ENCODE peak calls at places on chromosomes 7 and 10, in seven cellular contexts. A, K, D, W, L, Q and O are unnamed samples.

GRCh38 chr10:98170249-98171117 is 36.0 kb downstream of the R3HCC1L start:
- DNase-seq in A (peak; percentile 22), K (peak; percentile 54), D (no peak), W (peak; percentile 20), L (peak; percentile 22), Q (peak; percentile 19), O (peak; percentile 67)

GRCh38 chr7:2529161-2530075 is 9.8 kb downstream of the LFNG start:
- DNase-seq in A (peak; percentile 99), K (no peak), D (no peak), W (peak; percentile 80), L (no peak), Q (peak; percentile 93), O (peak; percentile 14)

GRCh38 chr10:14588084-14588937 is 186.4 kb downstream of the FAM107B start:
- DNase-seq in A (peak; percentile 35), K (peak; percentile 84), D (no peak), W (peak; percentile 43), L (no peak), Q (no peak), O (no peak)

GRCh38 chr10:29957887-29958330 is 101.5 kb downstream of the JCAD start:
- DNase-seq in A (no peak), K (no peak), D (peak; percentile 56), W (peak; percentile 74), L (no peak), Q (no peak), O (no peak)

GRCh38 chr10:74027702-74028101 is 29.8 kb downstream of the VCL start:
- DNase-seq in A (no peak), K (no peak), D (no peak), W (no peak), L (no peak), Q (no peak), O (no peak)

GRCh38 chr10:126288547-126289493 is 99.5 kb downstream of the ADAM12 start:
- DNase-seq in A (no peak), K (no peak), D (no peak), W (no peak), L (no peak), Q (no peak), O (no peak)

GRCh38 chr7:30930621-30931020 is 19.0 kb downstream of the AQP1 start:
- DNase-seq in A (no peak), K (no peak), D (no peak), W (no peak), L (no peak), Q (peak; percentile 6), O (no peak)

GRCh38 chr7:66930341-66930740 is 9.3 kb downstream of the TMEM248 start:
- DNase-seq in A (no peak), K (no peak), D (no peak), W (no peak), L (no peak), Q (no peak), O (peak; percentile 75)

GRCh38 chr7:156105337-156106106 is 293.3 kb upstream of the SHH start:
- DNase-seq in A (no peak), K (no peak), D (no peak), W (no peak), L (no peak), Q (no peak), O (no peak)

GRCh38 chr10:59894114-59894513 is 12.2 kb downstream of the CCDC6 start:
- DNase-seq in A (peak; percentile 70), K (no peak), D (peak; percentile 64), W (peak; percentile 82), L (no peak), Q (no peak), O (no peak)

GRCh38 chr10:91434041-91434440 is 23.9 kb downstream of the HECTD2 start:
- DNase-seq in A (no peak), K (no peak), D (no peak), W (no peak), L (no peak), Q (no peak), O (no peak)

GRCh38 chr7:1544178-1544895 is 11.7 kb downstream of the TMEM184A start:
- DNase-seq in A (no peak), K (no peak), D (no peak), W (no peak), L (no peak), Q (no peak), O (no peak)

GRCh38 chr10:5945203-5945534 is 32.2 kb downstream of the IL15RA start:
- DNase-seq in A (no peak), K (no peak), D (no peak), W (no peak), L (no peak), Q (no peak), O (no peak)

GRCh38 chr10:5943536-5943935 is 33.8 kb downstream of the IL15RA start:
- DNase-seq in A (no peak), K (no peak), D (no peak), W (peak; percentile 46), L (no peak), Q (no peak), O (no peak)

GRCh38 chr10:5945561-5946418 is 31.6 kb downstream of the IL15RA start:
- DNase-seq in A (no peak), K (peak; percentile 10), D (no peak), W (peak; percentile 68), L (peak; percentile 61), Q (peak; percentile 27), O (peak; percentile 17)

GRCh38 chr10:5942471-5942870 is 34.9 kb downstream of the IL15RA start:
- DNase-seq in A (no peak), K (no peak), D (no peak), W (peak; percentile 77), L (peak; percentile 55), Q (no peak), O (no peak)

GRCh38 chr10:5944389-5945202 is 32.7 kb downstream of the IL15RA start:
- DNase-seq in A (peak; percentile 61), K (no peak), D (peak; percentile 71), W (peak; percentile 95), L (peak; percentile 91), Q (peak; percentile 22), O (no peak)
- TF ChIP-seq POLR2A in A (no peak), K (no peak), D (no peak), W (no peak), L (no peak), Q (no peak), O (no peak)

GRCh38 chr7:74059681-74060588 is 23.7 kb upstream of the LIMK1 start:
- DNase-seq in A (no peak), K (no peak), D (peak; percentile 84), W (no peak), L (peak; percentile 81), Q (no peak), O (no peak)

GRCh38 chr7:74063223-74063641 is 20.4 kb upstream of the LIMK1 start:
- DNase-seq in A (no peak), K (no peak), D (no peak), W (no peak), L (no peak), Q (no peak), O (no peak)

GRCh38 chr7:74064696-74065095 is 18.9 kb upstream of the LIMK1 start:
- DNase-seq in A (no peak), K (no peak), D (no peak), W (no peak), L (no peak), Q (no peak), O (no peak)

GRCh38 chr7:74063646-74064045 is 20.0 kb upstream of the LIMK1 start:
- DNase-seq in A (no peak), K (no peak), D (no peak), W (no peak), L (no peak), Q (no peak), O (no peak)

GRCh38 chr7:74061840-74062539 is 21.6 kb upstream of the LIMK1 start:
- DNase-seq in A (peak; percentile 99), K (peak; percentile 78), D (peak; percentile 81), W (peak; percentile 93), L (peak; percentile 76), Q (peak; percentile 59), O (peak; percentile 16)
- TF ChIP-seq POLR2A in A (peak; percentile 78), K (no peak), D (peak; percentile 41), W (no peak), L (no peak), Q (peak; percentile 50), O (no peak)

GRCh38 chr7:5525271-5526189 is 101.9 kb upstream of the TNRC18 start:
- DNase-seq in A (peak; percentile 60), K (peak; percentile 39), D (no peak), W (peak; percentile 40), L (no peak), Q (no peak), O (peak; percentile 75)

GRCh38 chr7:5528815-5529442 is 105.3 kb upstream of the TNRC18 start:
- DNase-seq in A (no peak), K (no peak), D (no peak), W (no peak), L (no peak), Q (peak; percentile 41), O (peak; percentile 67)

GRCh38 chr7:5528071-5528814 is 104.6 kb upstream of the TNRC18 start:
- DNase-seq in A (no peak), K (no peak), D (no peak), W (peak; percentile 59), L (peak; percentile 30), Q (peak; percentile 65), O (peak; percentile 64)

GRCh38 chr7:5523052-5523711 is 99.5 kb upstream of the TNRC18 start:
- DNase-seq in A (peak; percentile 37), K (no peak), D (no peak), W (peak; percentile 30), L (no peak), Q (no peak), O (peak; percentile 52)

DNA sequence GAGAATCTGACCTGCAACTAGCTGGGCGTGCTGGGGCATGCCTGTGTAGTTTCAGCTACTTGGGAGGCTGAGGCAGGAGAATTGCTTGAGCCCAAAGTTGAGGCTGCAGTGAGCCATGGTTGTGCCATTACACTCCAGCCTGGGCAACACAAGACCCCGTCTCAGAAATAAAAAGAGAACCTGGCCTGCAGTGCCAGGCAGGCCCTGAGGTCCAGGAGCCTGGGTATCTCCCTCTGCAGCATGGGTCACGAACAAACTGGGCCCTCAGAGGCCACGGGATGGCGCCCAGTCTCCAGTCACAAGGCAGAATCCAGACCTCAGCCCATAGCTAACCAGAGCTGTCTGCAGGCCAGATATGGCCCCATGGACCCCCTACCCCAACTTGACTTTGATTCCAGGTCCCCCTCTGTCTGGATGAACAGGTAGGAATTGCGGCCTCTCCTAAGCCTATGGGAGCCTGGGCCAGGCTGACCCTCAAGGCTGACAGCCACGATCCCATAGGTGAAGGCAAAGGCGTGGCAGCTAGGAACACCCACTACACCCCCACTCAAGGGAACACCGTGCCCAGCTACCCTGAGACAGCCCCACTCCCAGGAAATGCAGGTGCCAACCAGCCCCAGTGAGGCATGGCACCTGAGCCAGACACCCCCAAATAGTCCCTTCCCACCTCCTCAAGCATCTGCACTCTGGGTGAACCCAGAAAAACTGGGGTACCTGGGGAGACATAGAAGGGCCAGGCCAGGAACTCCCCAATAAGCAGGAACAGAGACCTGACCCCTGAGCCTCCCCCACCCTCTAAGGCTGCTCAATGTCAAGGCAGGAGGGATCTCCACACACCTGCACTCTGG is 102.8 kb upstream of the TNRC18 start:
- DNase-seq in A (no peak), K (peak; percentile 57), D (no peak), W (peak; percentile 44), L (peak; percentile 50), Q (no peak), O (peak; percentile 66)
- TF ChIP-seq POLR2A in A (peak; percentile 27), K (peak; percentile 76), D (no peak), W (peak; percentile 34), L (no peak), Q (peak; percentile 48), O (peak; percentile 80)

GRCh38 chr10:114173680-114174461 is at the start of gene CCDC186:
- DNase-seq in A (peak; percentile 89), K (peak; percentile 92), D (peak; percentile 99), W (peak; percentile 96), L (peak; percentile 95), Q (peak; percentile 98), O (peak; percentile 92)
- TF ChIP-seq POLR2A in A (peak; percentile 82), K (peak; percentile 83), D (peak; percentile 80), W (peak; percentile 72), L (peak; percentile 24), Q (peak; percentile 88), O (peak; percentile 81)